ENCODE peak calls at places on chromosomes 5 and 9, in seven cellular contexts. C is A549, Z is left ventricle myocardium inferior, K is spleen, J is tibial artery, X is AG10803, T is cardiac muscle cell. O is an unnamed sample.

GRCh38 chr9:130499804-130500263 is 55.1 kb downstream of the ASS1 start:
- DNase-seq in Z (no peak), X (no peak), K (no peak), T (no peak), C (peak), J (no peak), O (no peak)

GRCh38 chr5:175920506-175920865 is 47.6 kb downstream of the THOC3 start:
- DNase-seq in Z (no peak), J (no peak), X (no peak), T (no peak), C (no peak), K (no peak), O (no peak)

GRCh38 chr5:121949885-121950284 is 11.9 kb upstream of the SRFBP1 start:
- DNase-seq in J (no peak), Z (no peak), X (peak), T (peak), K (no peak), C (peak), O (no peak)

GRCh38 chr5:125256296-125256695 is 509.9 kb upstream of the ZNF608 start:
- DNase-seq in Z (no peak), J (no peak), X (no peak), C (no peak), K (no peak), T (no peak), O (no peak)

GRCh38 chr5:107365355-107366109 is 305.2 kb downstream of the EFNA5 start:
- DNase-seq in C (no peak), K (no peak), X (peak), Z (no peak), T (no peak), J (no peak), O (no peak)

GRCh38 chr5:22473865-22474264 is 379.3 kb downstream of the CDH12 start:
- DNase-seq in K (no peak), J (no peak), Z (no peak), C (no peak), T (no peak), X (no peak), O (no peak)

GRCh38 chr5:143134269-143134668 is 269.2 kb downstream of the NR3C1 start:
- DNase-seq in T (no peak), K (no peak), C (no peak), X (no peak), Z (no peak), J (no peak), O (no peak)

GRCh38 chr9:37938121-37938906 is 34.4 kb upstream of the SLC25A51 start:
- DNase-seq in J (no peak), C (no peak), K (no peak), T (no peak), Z (no peak), X (peak), O (no peak)

GRCh38 chr5:107885601-107886000 is 214.9 kb upstream of the EFNA5 start:
- DNase-seq in C (no peak), T (no peak), X (no peak), K (no peak), J (no peak), Z (no peak), O (no peak)

GRCh38 chr9:16727452-16728127 is 142.9 kb downstream of the BNC2 start:
- DNase-seq in J (no peak), T (no peak), Z (no peak), X (peak), C (no peak), K (no peak), O (no peak)

GRCh38 chr5:93162201-93162654 is 418.8 kb downstream of the NR2F1-AS1 start:
- DNase-seq in J (no peak), X (peak), Z (no peak), K (no peak), T (no peak), C (no peak), O (no peak)

GRCh38 chr5:108386345-108387061 is 4.6 kb upstream of the FBXL17 start:
- DNase-seq in K (no peak), J (no peak), X (peak), T (no peak), C (no peak), Z (no peak), O (no peak)

GRCh38 chr9:137878957-137879555 is 1.5 kb downstream of the CACNA1B start:
- DNase-seq in X (no peak), K (no peak), T (no peak), Z (no peak), C (no peak), J (no peak), O (no peak)

GRCh38 chr9:121023064-121023463 is 27.0 kb downstream of the C5 start:
- DNase-seq in T (no peak), Z (no peak), J (no peak), K (no peak), X (peak), C (peak), O (no peak)

GRCh38 chr5:56361398-56361797 is 128.3 kb upstream of the ANKRD55 start:
- DNase-seq in C (no peak), J (no peak), K (no peak), T (no peak), Z (no peak), X (no peak), O (no peak)

GRCh38 chr5:3197237-3197636 is 398.4 kb upstream of the IRX1 start:
- DNase-seq in C (no peak), Z (no peak), K (no peak), T (no peak), J (no peak), X (no peak), O (no peak)

GRCh38 chr9:107158321-107158720 is 124.8 kb upstream of the RAD23B start:
- DNase-seq in J (no peak), C (peak), K (no peak), T (peak), X (peak), Z (no peak), O (no peak)

GRCh38 chr9:19397845-19398244 is 11.0 kb upstream of the ACER2 start:
- DNase-seq in C (no peak), K (no peak), J (no peak), X (no peak), T (no peak), Z (no peak), O (no peak)

GRCh38 chr5:153968761-153969562 is 69.7 kb downstream of the FAM114A2 start:
- DNase-seq in C (no peak), J (no peak), T (no peak), Z (no peak), X (no peak), K (no peak), O (no peak)

GRCh38 chr9:37248651-37249163 is 128.3 kb downstream of the ZCCHC7 start:
- DNase-seq in J (no peak), X (no peak), C (no peak), T (no peak), K (no peak), Z (no peak), O (no peak)

GRCh38 chr9:33676746-33677505 is 118.4 kb upstream of the PRSS3 start:
- DNase-seq in T (peak), J (no peak), K (peak), X (peak), C (peak), Z (peak), O (peak)

GRCh38 chr5:125559296-125559695 is 812.9 kb upstream of the ZNF608 start:
- DNase-seq in K (no peak), J (no peak), C (peak), Z (no peak), X (peak), T (peak), O (no peak)

GRCh38 chr5:115170128-115170923 is 618 bp upstream of the TRIM36 start:
- DNase-seq in K (peak), J (no peak), T (peak), C (peak), X (peak), Z (no peak), O (no peak)

GRCh38 chr9:136349546-136349945 is 14.0 kb downstream of the DNLZ start:
- DNase-seq in T (no peak), K (no peak), C (no peak), Z (no peak), X (no peak), J (no peak), O (no peak)

GRCh38 chr5:124963236-124963929 is 216.9 kb upstream of the ZNF608 start:
- DNase-seq in T (peak), K (no peak), C (no peak), X (peak), Z (no peak), J (no peak), O (no peak)

GRCh38 chr9:78668148-78668825 is 371.4 kb downstream of the PSAT1 start:
- DNase-seq in X (no peak), J (no peak), C (no peak), T (no peak), K (no peak), Z (no peak), O (no peak)

GRCh38 chr9:12958708-12959107 is 183.9 kb downstream of the LURAP1L start:
- DNase-seq in Z (no peak), K (no peak), C (no peak), X (no peak), T (no peak), J (no peak), O (no peak)

GRCh38 chr9:87193925-87194380 is 246.6 kb upstream of the GAS1 start:
- DNase-seq in K (no peak), X (peak), T (peak), J (no peak), Z (no peak), C (no peak), O (no peak)

GRCh38 chr5:168401880-168402279 is 84.4 kb upstream of the RARS1 start:
- DNase-seq in Z (no peak), J (no peak), K (peak), T (no peak), X (no peak), C (no peak), O (no peak)

GRCh38 chr5:90528704-90529233 is 615 bp downstream of the LYSMD3 start:
- DNase-seq in J (no peak), Z (no peak), T (peak), K (no peak), C (peak), X (peak), O (no peak)

GRCh38 chr5:93874080-93874479 is 132.7 kb upstream of the POU5F2 start:
- DNase-seq in X (peak), C (no peak), T (no peak), J (no peak), Z (no peak), K (no peak), O (no peak)

GRCh38 chr9:85332487-85332886 is 409.3 kb downstream of the AGTPBP1 start:
- DNase-seq in Z (no peak), C (peak), X (no peak), J (no peak), T (peak), K (no peak), O (no peak)

GRCh38 chr9:91126761-91127420 is 234.8 kb downstream of the AUH start:
- DNase-seq in K (no peak), J (no peak), T (no peak), Z (no peak), C (no peak), X (peak), O (no peak)

GRCh38 chr9:36008774-36009300 is 27.9 kb upstream of the RECK start:
- DNase-seq in Z (peak), T (peak), C (peak), J (peak), X (peak), K (no peak), O (no peak)

DNA sequence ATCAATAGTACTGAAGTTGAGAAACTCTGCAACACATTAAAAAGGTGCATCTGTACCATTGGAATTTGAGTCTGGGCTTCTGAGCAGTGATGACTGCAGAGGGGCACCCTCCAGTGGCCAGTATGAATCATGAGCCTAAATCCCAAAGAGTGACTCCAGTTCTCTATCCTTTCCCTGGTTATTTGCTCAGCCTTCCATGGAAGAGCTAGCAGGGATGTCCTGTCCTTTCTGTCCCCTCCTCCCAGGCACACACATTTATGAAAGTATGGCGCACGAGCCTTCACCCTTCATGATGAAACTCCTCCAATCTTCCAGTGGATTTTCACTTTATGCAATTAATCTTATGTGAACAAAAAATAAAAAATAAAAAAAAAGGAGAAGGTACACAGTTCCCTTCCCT is 81.0 kb downstream of the ESM1 start:
- DNase-seq in K (no peak), C (no peak), X (peak), J (no peak), Z (no peak), T (peak), O (no peak)
- TF ChIP-seq CTCF in K (no peak), C (peak), X (peak), J (peak), Z (peak), T (peak), O (peak)

DNA sequence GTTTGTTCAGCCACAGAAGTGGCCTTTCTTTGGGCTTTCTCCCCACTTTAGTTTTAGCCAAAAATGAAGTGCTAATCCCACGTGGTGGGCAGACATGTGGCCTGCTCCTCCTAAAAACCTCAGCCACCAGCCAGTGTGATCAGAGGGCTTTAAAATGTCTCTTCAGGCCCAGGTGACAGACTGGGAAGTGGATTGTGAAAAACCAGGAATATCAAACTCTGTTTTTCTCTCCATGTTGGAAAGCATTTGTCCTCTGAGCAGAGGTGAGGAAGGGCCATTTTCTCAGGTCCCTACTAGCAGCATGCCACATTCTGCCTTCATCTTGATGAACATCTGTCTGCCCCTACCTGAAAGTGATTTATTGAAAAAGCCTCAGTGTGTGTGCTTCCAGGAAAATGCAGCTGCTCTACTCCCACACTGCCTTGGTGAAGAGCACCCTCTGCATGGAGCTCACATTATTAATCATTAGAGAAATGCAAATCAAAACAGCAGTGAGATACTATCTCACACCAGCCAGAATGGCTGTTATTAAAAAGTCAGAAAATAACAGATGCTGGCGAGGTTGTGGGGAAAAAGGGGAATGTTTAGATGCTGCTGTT is 181.2 kb upstream of the DMAC1 start:
- DNase-seq in X (no peak), J (no peak), T (no peak), Z (no peak), C (no peak), K (no peak), O (no peak)
- TF ChIP-seq CTCF in X (no peak), J (no peak), T (no peak), Z (no peak), C (no peak), K (no peak), O (no peak)

GRCh38 chr9:123091459-123091858 is 58.0 kb downstream of the GPR21 start:
- DNase-seq in X (no peak), C (no peak), T (no peak), K (no peak), J (no peak), Z (no peak), O (no peak)
- TF ChIP-seq CTCF in X (peak), C (peak), T (no peak), K (no peak), J (no peak), Z (no peak), O (peak)

GRCh38 chr9:133458643-133459312 is 1.0 kb upstream of the CACFD1 start:
- DNase-seq in K (peak), X (no peak), J (no peak), Z (no peak), C (no peak), T (no peak), O (no peak)

GRCh38 chr9:133455936-133456335 is 3.8 kb upstream of the CACFD1 start:
- DNase-seq in Z (no peak), T (no peak), X (no peak), J (no peak), K (peak), C (no peak), O (no peak)

GRCh38 chr9:133456409-133456808 is 3.4 kb upstream of the CACFD1 start:
- DNase-seq in T (no peak), Z (no peak), J (no peak), X (no peak), C (no peak), K (no peak), O (no peak)

GRCh38 chr9:133457748-133458147 is 2.0 kb upstream of the CACFD1 start:
- DNase-seq in X (no peak), J (no peak), T (no peak), K (no peak), Z (no peak), C (no peak), O (no peak)

GRCh38 chr9:133457233-133457632 is 2.5 kb upstream of the CACFD1 start:
- DNase-seq in K (no peak), C (no peak), X (no peak), Z (no peak), T (no peak), J (no peak), O (no peak)
- TF ChIP-seq CTCF in K (no peak), C (no peak), X (no peak), Z (no peak), T (no peak), J (no peak), O (no peak)

DNA sequence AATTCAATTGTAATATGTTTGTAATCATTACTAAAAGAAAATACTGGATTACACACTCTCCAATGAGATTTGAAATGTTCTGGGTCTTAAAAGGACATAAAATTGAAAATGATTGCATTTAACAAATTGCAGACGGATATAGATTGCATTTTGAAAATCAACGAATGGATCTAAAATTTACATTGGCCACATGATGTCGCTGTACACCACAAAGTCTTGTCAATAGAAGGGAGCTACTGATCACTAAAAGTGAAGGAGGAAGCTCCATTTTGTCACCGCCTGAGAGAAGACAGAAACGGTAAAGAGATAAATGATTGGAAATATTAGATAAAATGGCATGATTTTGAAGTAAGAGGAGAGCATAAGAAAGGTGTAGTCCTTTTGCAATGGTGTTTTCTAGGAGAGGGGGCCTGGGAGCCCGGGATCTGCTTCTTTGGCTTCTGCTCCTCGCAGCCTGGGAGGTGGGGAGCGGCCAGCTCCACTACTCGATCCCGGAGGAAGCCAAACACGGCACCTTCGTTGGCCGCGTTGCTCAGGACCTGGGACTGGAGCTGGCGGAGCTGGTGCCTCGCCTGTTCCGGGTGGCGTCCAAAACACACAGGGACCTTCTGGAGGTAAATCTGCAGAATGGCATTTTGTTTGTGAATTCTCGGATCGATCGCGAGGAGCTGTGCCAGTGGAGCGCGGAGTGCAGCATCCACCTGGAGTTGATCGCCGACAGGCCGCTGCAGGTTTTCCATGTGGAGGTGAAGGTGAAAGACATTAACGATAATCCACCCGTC is at the start of gene PCDHA1:
- DNase-seq in K (no peak), Z (no peak), T (no peak), X (no peak), J (no peak), C (peak), O (peak)
- TF ChIP-seq CTCF in K (no peak), Z (no peak), T (no peak), X (no peak), J (no peak), C (peak), O (no peak)

O was measured in chondrocyte.